ENCODE peak calls at places on chromosomes 2 and 18, in seven cellular contexts. A is activated T-helper 1 cell treated with anti-CD3 and anti-CD28 coated beads, Interleukin-2, amount 50 U/mL, for 16 hours; Q is ovary; S is NCI-H460; X is naive thymus-derived CD8-positive, alpha-beta T cell; W is fibroblast of lung; E is cardiac fibroblast. F is an unnamed sample.

GRCh38 chr2:42129947-42130346 is 39.2 kb upstream of the EML4 start:
- DNase-seq in X (no peak), W (no peak), S (no peak), Q (no peak), E (no peak), A (no peak), F (no peak)

GRCh38 chr2:218368621-218369153 is 12.0 kb downstream of the CATIP start:
- DNase-seq in A (no peak), S (no peak), X (no peak), W (peak), E (peak), Q (peak), F (no peak)

GRCh38 chr2:128894896-128895295 is 576.2 kb upstream of the HS6ST1 start:
- DNase-seq in W (no peak), A (no peak), X (no peak), S (no peak), E (no peak), Q (no peak), F (no peak)

GRCh38 chr2:30981101-30981500 is 157.1 kb downstream of the GALNT14 start:
- DNase-seq in W (no peak), E (no peak), A (no peak), S (no peak), X (no peak), Q (no peak), F (no peak)

GRCh38 chr2:233059797-233060499 is at the start of gene INPP5D:
- DNase-seq in S (no peak), A (peak), E (no peak), X (peak), W (no peak), Q (no peak), F (peak)

GRCh38 chr2:28345619-28346018 is 47.0 kb upstream of the FOSL2 start:
- DNase-seq in S (no peak), X (no peak), Q (no peak), A (no peak), W (no peak), E (no peak), F (no peak)

GRCh38 chr2:175631247-175631628 is 370.8 kb downstream of the LNPK start:
- DNase-seq in A (no peak), Q (no peak), X (no peak), S (no peak), E (peak), W (no peak), F (no peak)

GRCh38 chr2:232377841-232378734 is 463 bp upstream of the ALPP start:
- DNase-seq in E (no peak), A (no peak), S (no peak), W (no peak), X (no peak), Q (no peak), F (no peak)

GRCh38 chr2:147490612-147491261 is 354.1 kb upstream of the ACVR2A start:
- DNase-seq in S (no peak), W (no peak), X (no peak), E (no peak), Q (no peak), A (no peak), F (no peak)

GRCh38 chr18:69936191-69936558 is 11.5 kb downstream of the CD226 start:
- DNase-seq in Q (no peak), E (no peak), A (no peak), W (peak), S (no peak), X (no peak), F (no peak)

GRCh38 chr18:70645971-70646370 is 357.1 kb downstream of the SOCS6 start:
- DNase-seq in A (no peak), E (peak), Q (no peak), W (no peak), X (no peak), S (no peak), F (no peak)

GRCh38 chr2:10431797-10432196 is 16.3 kb downstream of the ODC1 start:
- DNase-seq in W (no peak), X (peak), S (no peak), A (no peak), Q (no peak), E (no peak), F (no peak)

GRCh38 chr2:16817305-16818202 is 151.9 kb upstream of the CYRIA start:
- DNase-seq in A (no peak), S (no peak), E (no peak), W (no peak), X (no peak), Q (no peak), F (no peak)

GRCh38 chr2:190615555-190616200 is 33.2 kb upstream of the NAB1 start:
- DNase-seq in X (no peak), W (no peak), Q (no peak), E (no peak), A (no peak), S (no peak), F (no peak)

GRCh38 chr2:171952276-171952675 is 30.0 kb downstream of the HAT1 start:
- DNase-seq in Q (no peak), S (no peak), W (no peak), E (no peak), X (no peak), A (no peak), F (no peak)

GRCh38 chr2:127146071-127146725 is 39.2 kb upstream of the BIN1 start:
- DNase-seq in S (no peak), X (no peak), Q (no peak), A (no peak), E (no peak), W (no peak), F (no peak)

GRCh38 chr2:26805241-26805676 is 19.4 kb downstream of the CENPA start:
- DNase-seq in Q (no peak), E (peak), A (no peak), S (no peak), W (peak), X (no peak), F (no peak)

GRCh38 chr18:69215151-69215550 is 185.5 kb upstream of the DOK6 start:
- DNase-seq in X (no peak), W (no peak), E (no peak), A (no peak), S (no peak), Q (no peak), F (no peak)

GRCh38 chr2:9391961-9392695 is 31.2 kb downstream of the ITGB1BP1 start:
- DNase-seq in X (no peak), Q (no peak), S (no peak), W (no peak), E (no peak), A (no peak), F (no peak)

GRCh38 chr2:76849086-76849485 is 673.1 kb downstream of the LRRTM4 start:
- DNase-seq in X (no peak), E (no peak), W (no peak), S (no peak), Q (no peak), A (no peak), F (no peak)

GRCh38 chr2:239984431-239985194 is 40.5 kb downstream of the NDUFA10 start:
- DNase-seq in Q (no peak), S (no peak), W (no peak), E (no peak), X (no peak), A (no peak), F (no peak)

GRCh38 chr2:216799873-216800421 is 59.9 kb downstream of the TNP1 start:
- DNase-seq in W (peak), S (no peak), A (no peak), Q (peak), E (no peak), X (no peak), F (no peak)

GRCh38 chr18:24818069-24818395 is 357.6 kb downstream of the HRH4 start:
- DNase-seq in Q (no peak), W (no peak), A (no peak), E (no peak), X (no peak), S (no peak), F (no peak)

GRCh38 chr2:195021704-195022513 is 635.1 kb upstream of the SLC39A10 start:
- DNase-seq in A (no peak), X (no peak), E (peak), Q (no peak), W (peak), S (no peak), F (peak)

GRCh38 chr2:8217366-8218125 is 464.3 kb upstream of the ID2 start:
- DNase-seq in E (no peak), W (no peak), A (no peak), X (no peak), S (no peak), Q (no peak), F (no peak)

GRCh38 chr2:174664084-174664759 is 66.6 kb upstream of the WIPF1 start:
- DNase-seq in W (no peak), Q (no peak), X (no peak), A (no peak), S (no peak), E (no peak), F (no peak)

GRCh38 chr2:21198637-21199036 is 74.9 kb downstream of the TDRD15 start:
- DNase-seq in E (no peak), W (no peak), S (no peak), X (no peak), A (no peak), Q (no peak), F (no peak)

GRCh38 chr2:137737559-137737958 is 226.7 kb upstream of the HNMT start:
- DNase-seq in A (no peak), X (no peak), Q (no peak), W (no peak), S (no peak), E (no peak), F (no peak)

GRCh38 chr18:70384181-70384790 is 95.4 kb downstream of the SOCS6 start:
- DNase-seq in A (no peak), W (peak), X (no peak), E (peak), S (no peak), Q (no peak), F (no peak)

GRCh38 chr2:134574610-134575332 is 144.0 kb downstream of the TMEM163 start:
- DNase-seq in S (no peak), X (no peak), Q (no peak), E (no peak), A (no peak), W (no peak), F (no peak)

GRCh38 chr2:219598308-219599078 is 836 bp downstream of the STK11IP start:
- DNase-seq in E (peak), Q (no peak), S (no peak), W (no peak), A (no peak), X (no peak), F (peak)

GRCh38 chr2:182717451-182718215 is 1.6 kb downstream of the DNAJC10 start:
- DNase-seq in A (no peak), S (no peak), E (no peak), X (no peak), Q (no peak), W (no peak), F (peak)